ENCODE peak calls at places on chromosomes 4 and X, in ten cellular contexts. M is cardiac muscle cell; S is IMR-90; W is tibial artery; R is HAP-1; Z is ascending aorta; C is heart right ventricle; J is CD8-positive, alpha-beta T cell; I is PC-9; A is H1. T is an unnamed sample.

GRCh38 chr4:74716436-74716765 is 77.9 kb downstream of the BTC start:
- DNase-seq in R (no peak), M (no peak), I (no peak), A (no peak), W (no peak), C (no peak), J (no peak), Z (no peak), S (no peak), T (no peak)

GRCh38 chr4:127965062-127965802 is at the start of the genes ABHD18 and MFSD8:
- DNase-seq in M (peak; percentile 100), A (peak; percentile 98), S (peak; percentile 99), C (peak; percentile 99), J (peak; percentile 99), W (peak; percentile 99), I (peak; percentile 100), Z (peak; percentile 99), R (peak; percentile 97), T (peak; percentile 100)

GRCh38 chr4:555566-556275 is 20.4 kb downstream of the TMEM271 start:
- DNase-seq in Z (no peak), R (no peak), C (no peak), A (no peak), W (no peak), J (no peak), M (no peak), I (no peak), S (no peak), T (no peak)

GRCh38 chr4:3371038-3371437 is 70.7 kb upstream of the HGFAC start:
- DNase-seq in A (no peak), W (no peak), Z (no peak), M (peak; percentile 16), C (no peak), S (no peak), R (no peak), J (no peak), I (no peak), T (peak; percentile 54)

GRCh38 chr4:71992571-71992970 is 39.2 kb upstream of the NPFFR2 start:
- DNase-seq in M (no peak), S (no peak), R (no peak), W (no peak), J (no peak), C (no peak), A (no peak), Z (no peak), I (no peak), T (no peak)

GRCh38 chrX:114334473-114334982 is 249.4 kb upstream of the HTR2C start:
- DNase-seq in Z (no peak), W (no peak), M (no peak), A (no peak), S (no peak), C (no peak), J (no peak), I (no peak), R (no peak), T (no peak)

GRCh38 chr4:38241541-38241940 is 281.3 kb downstream of the PTTG2 start:
- DNase-seq in M (no peak), W (no peak), C (no peak), Z (no peak), I (no peak), J (no peak), A (no peak), S (no peak), R (no peak), T (no peak)

GRCh38 chr4:42132099-42132498 is 20.4 kb downstream of the BEND4 start:
- DNase-seq in J (no peak), W (no peak), R (no peak), S (no peak), Z (no peak), I (no peak), C (no peak), M (no peak), A (no peak), T (no peak)

GRCh38 chr4:104451573-104451972 is 43.1 kb downstream of the CXXC4 start:
- DNase-seq in S (no peak), M (peak; percentile 48), I (no peak), J (no peak), R (no peak), A (no peak), W (no peak), Z (no peak), C (no peak), T (no peak)

GRCh38 chr4:130985371-130985770 is 1889.4 kb downstream of the C4orf33 start:
- DNase-seq in W (no peak), C (no peak), A (no peak), M (no peak), Z (no peak), J (no peak), R (peak; percentile 15), I (no peak), S (no peak), T (no peak)

GRCh38 chr4:3122081-3122563 is 47.6 kb downstream of the HTT start:
- DNase-seq in Z (no peak), C (no peak), I (no peak), M (no peak), J (no peak), R (no peak), W (no peak), A (no peak), S (peak; percentile 81), T (no peak)

GRCh38 chr4:1337376-1337831 is 9.6 kb upstream of the UVSSA start:
- DNase-seq in S (peak; percentile 51), R (no peak), A (no peak), J (peak; percentile 29), W (no peak), Z (no peak), M (no peak), I (peak; percentile 68), C (no peak), T (no peak)

GRCh38 chr4:10773010-10773409 is 88.4 kb upstream of the CLNK start:
- DNase-seq in A (no peak), C (no peak), W (no peak), R (no peak), Z (no peak), S (no peak), J (no peak), I (no peak), M (no peak), T (no peak)

DNA sequence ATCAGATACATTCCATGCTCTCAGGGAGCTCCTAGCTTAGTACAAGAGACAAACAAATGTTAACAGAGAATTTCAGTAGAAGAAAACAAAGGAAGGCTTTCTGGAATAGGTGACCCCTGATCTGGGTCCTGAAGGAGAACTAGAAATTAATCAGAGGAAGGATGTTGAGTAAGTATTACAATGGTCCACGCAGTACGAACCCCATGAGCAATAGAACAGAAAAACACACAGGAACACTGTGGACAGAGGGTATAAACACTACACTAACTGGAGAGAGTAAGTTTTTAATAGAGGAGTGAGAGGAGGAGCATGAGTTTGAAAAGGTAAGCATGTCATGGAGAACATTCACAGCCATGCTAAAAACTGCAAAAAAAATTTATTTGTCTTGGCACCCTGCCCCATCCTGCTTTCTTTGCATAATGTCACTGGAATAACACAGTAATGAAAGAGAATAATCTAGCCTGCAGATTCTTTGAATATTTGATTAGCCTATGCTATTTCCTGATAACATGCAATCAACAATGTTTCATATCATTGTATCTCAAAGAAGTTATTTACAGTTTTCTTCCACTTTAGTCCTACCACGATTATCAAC is 140.3 kb upstream of the ZXDB start:
- DNase-seq in J (no peak), W (no peak), S (no peak), A (no peak), M (no peak), I (no peak), R (no peak), C (no peak), Z (no peak), T (no peak)
- H3K4me1 ChIP-seq in J (no peaks in the 10 kb centered on the region), W (no peaks in the 10 kb centered on the region), S (no peaks in the 10 kb centered on the region), A (no peaks in the 10 kb centered on the region), M (no peaks in the 10 kb centered on the region), I (no peaks in the 10 kb centered on the region), R (no peaks in the 10 kb centered on the region), C (no peaks in the 10 kb centered on the region), Z (no peaks in the 10 kb centered on the region), T (no peaks in the 10 kb centered on the region)

GRCh38 chrX:46204721-46205422 is 340.3 kb downstream of the ZNF674 start:
- DNase-seq in Z (no peak), C (no peak), A (no peak), I (no peak), S (no peak), R (no peak), W (no peak), M (no peak), J (no peak), T (no peak)
- H3K4me1 ChIP-seq in Z (no peaks in the 10 kb centered on the region), C (no peaks in the 10 kb centered on the region), A (no peaks in the 10 kb centered on the region), I (peaks cover 20% of the 10 kb centered on the region), S (no peaks in the 10 kb centered on the region), R (peaks cover 24% of the 10 kb centered on the region), W (no peaks in the 10 kb centered on the region), M (no peaks in the 10 kb centered on the region), J (peaks cover 8% of the 10 kb centered on the region), T (no peaks in the 10 kb centered on the region)

GRCh38 chr4:121799888-121800501 is 1.1 kb upstream of the EXOSC9 start:
- DNase-seq in M (no peak), C (no peak), W (no peak), R (no peak), I (no peak), Z (no peak), S (no peak), J (no peak), A (no peak), T (no peak)
- H3K4me1 ChIP-seq in M (peaks cover 6% of the 10 kb centered on the region), C (peaks cover 10% of the 10 kb centered on the region), W (no peaks in the 10 kb centered on the region), R (peaks cover 44% of the 10 kb centered on the region), I (peaks cover 18% of the 10 kb centered on the region), Z (peaks cover 8% of the 10 kb centered on the region), S (peaks cover 8% of the 10 kb centered on the region), J (peaks cover 31% of the 10 kb centered on the region), A (peaks cover 8% of the 10 kb centered on the region), T (peaks cover 27% of the 10 kb centered on the region)

GRCh38 chr4:118753096-118753495 is 67.9 kb downstream of the METTL14 start:
- DNase-seq in A (no peak), Z (no peak), J (no peak), W (no peak), S (no peak), C (no peak), R (no peak), I (no peak), M (no peak), T (no peak)
- H3K4me1 ChIP-seq in A (no peaks in the 10 kb centered on the region), Z (peaks cover 35% of the 10 kb centered on the region), J (no peaks in the 10 kb centered on the region), W (peaks cover 6% of the 10 kb centered on the region), S (peaks cover 18% of the 10 kb centered on the region), C (peaks cover 48% of the 10 kb centered on the region), R (peaks cover 11% of the 10 kb centered on the region), I (no peaks in the 10 kb centered on the region), M (peaks cover 8% of the 10 kb centered on the region), T (no peaks in the 10 kb centered on the region)

GRCh38 chr4:126603210-126603609 is 1029.5 kb upstream of the INTU start:
- DNase-seq in S (no peak), J (no peak), C (no peak), M (no peak), W (no peak), A (no peak), I (no peak), Z (no peak), R (peak; percentile 79), T (no peak)
- H3K4me1 ChIP-seq in S (no peaks in the 10 kb centered on the region), J (no peaks in the 10 kb centered on the region), C (no peaks in the 10 kb centered on the region), M (no peaks in the 10 kb centered on the region), W (no peaks in the 10 kb centered on the region), A (no peaks in the 10 kb centered on the region), I (no peaks in the 10 kb centered on the region), Z (no peaks in the 10 kb centered on the region), R (peaks cover 29% of the 10 kb centered on the region), T (no peaks in the 10 kb centered on the region)